ENCODE peak calls at places on chromosomes 13 and 19, in five cellular contexts. One of them, this sample, is unnamed.

GRCh38 chr19:13277104-13277809 is 127.0 kb downstream of the IER2 start:
- DNase-seq in breast epithelium: no peak
- DNase-seq in heart left ventricle: peak; percentile 50
- DNase-seq in chondrocyte: no peak
- DNase-seq in psoas muscle: peak; percentile 59
- DNase-seq in this sample: peak; percentile 68

GRCh38 chr19:5691205-5691929 is 1.3 kb downstream of the RPL36 start:
- DNase-seq in breast epithelium: peak; percentile 68
- DNase-seq in heart left ventricle: peak; percentile 83
- DNase-seq in chondrocyte: no peak
- DNase-seq in psoas muscle: peak; percentile 85
- DNase-seq in this sample: peak; percentile 41

GRCh38 chr13:30824651-30825050 is 81.4 kb upstream of the MEDAG start:
- DNase-seq in breast epithelium: no peak
- DNase-seq in heart left ventricle: no peak
- DNase-seq in chondrocyte: no peak
- DNase-seq in psoas muscle: no peak
- DNase-seq in this sample: no peak

GRCh38 chr13:20984879-20985278 is 76.5 kb downstream of the LATS2 start:
- DNase-seq in breast epithelium: no peak
- DNase-seq in heart left ventricle: no peak
- DNase-seq in chondrocyte: no peak
- DNase-seq in psoas muscle: no peak
- DNase-seq in this sample: peak; percentile 38

GRCh38 chr19:1131718-1132552 is 28.1 kb downstream of the GPX4 start:
- DNase-seq in breast epithelium: peak; percentile 85
- DNase-seq in heart left ventricle: peak; percentile 89
- DNase-seq in chondrocyte: no peak
- DNase-seq in psoas muscle: peak; percentile 90
- DNase-seq in this sample: peak; percentile 90

GRCh38 chr19:10227215-10227971 is 3.7 kb downstream of the S1PR2 start:
- DNase-seq in breast epithelium: no peak
- DNase-seq in heart left ventricle: peak; percentile 19
- DNase-seq in chondrocyte: no peak
- DNase-seq in psoas muscle: peak; percentile 73
- DNase-seq in this sample: no peak

GRCh38 chr13:75549262-75550158 is at the start of gene UCHL3:
- DNase-seq in breast epithelium: peak; percentile 96
- DNase-seq in heart left ventricle: peak; percentile 95
- DNase-seq in chondrocyte: peak; percentile 97
- DNase-seq in psoas muscle: peak; percentile 99
- DNase-seq in this sample: peak; percentile 95

GRCh38 chr19:4369109-4369887 is 25.9 kb downstream of the MPND start:
- DNase-seq in breast epithelium: peak; percentile 66
- DNase-seq in heart left ventricle: peak; percentile 62
- DNase-seq in chondrocyte: peak; percentile 71
- DNase-seq in psoas muscle: peak; percentile 73
- DNase-seq in this sample: peak; percentile 35

GRCh38 chr13:49481788-49482187 is 14.0 kb upstream of the PHF11 start:
- DNase-seq in breast epithelium: no peak
- DNase-seq in heart left ventricle: no peak
- DNase-seq in chondrocyte: no peak
- DNase-seq in psoas muscle: no peak
- DNase-seq in this sample: no peak

GRCh38 chr19:39409886-39410619 is 2.4 kb upstream of the PLEKHG2 start:
- DNase-seq in breast epithelium: no peak
- DNase-seq in heart left ventricle: peak; percentile 86
- DNase-seq in chondrocyte: no peak
- DNase-seq in psoas muscle: peak; percentile 95
- DNase-seq in this sample: peak; percentile 83

GRCh38 chr19:19366691-19367396 is 38.6 kb upstream of the GATAD2A start:
- DNase-seq in breast epithelium: peak; percentile 77
- DNase-seq in heart left ventricle: peak; percentile 58
- DNase-seq in chondrocyte: no peak
- DNase-seq in psoas muscle: peak; percentile 82
- DNase-seq in this sample: peak; percentile 60

GRCh38 chr19:28977826-28978225 is 235.1 kb downstream of the UQCRFS1 start:
- DNase-seq in breast epithelium: no peak
- DNase-seq in heart left ventricle: no peak
- DNase-seq in chondrocyte: no peak
- DNase-seq in psoas muscle: no peak
- DNase-seq in this sample: no peak

GRCh38 chr13:81133066-81133465 is 792.1 kb upstream of the SPRY2 start:
- DNase-seq in breast epithelium: no peak
- DNase-seq in heart left ventricle: no peak
- DNase-seq in chondrocyte: no peak
- DNase-seq in psoas muscle: no peak
- DNase-seq in this sample: peak; percentile 74

GRCh38 chr13:83515267-83515666 is 367.0 kb downstream of the SLITRK1 start:
- DNase-seq in breast epithelium: no peak
- DNase-seq in heart left ventricle: no peak
- DNase-seq in chondrocyte: no peak
- DNase-seq in psoas muscle: no peak
- DNase-seq in this sample: peak; percentile 68

GRCh38 chr19:49801966-49802661 is 11.0 kb downstream of the FUZ start:
- DNase-seq in breast epithelium: peak; percentile 88
- DNase-seq in heart left ventricle: peak; percentile 91
- DNase-seq in chondrocyte: no peak
- DNase-seq in psoas muscle: peak; percentile 96
- DNase-seq in this sample: peak; percentile 86

GRCh38 chr13:20590568-20590967 is 23.6 kb downstream of the IFT88 start:
- DNase-seq in breast epithelium: no peak
- DNase-seq in heart left ventricle: no peak
- DNase-seq in chondrocyte: no peak
- DNase-seq in psoas muscle: no peak
- DNase-seq in this sample: no peak

GRCh38 chr19:35901854-35902661 is at the start of gene HCST:
- DNase-seq in breast epithelium: no peak
- DNase-seq in heart left ventricle: no peak
- DNase-seq in chondrocyte: no peak
- DNase-seq in psoas muscle: no peak
- DNase-seq in this sample: peak; percentile 5

GRCh38 chr13:59533561-59534337 is 630.0 kb downstream of the DIAPH3 start:
- DNase-seq in breast epithelium: no peak
- DNase-seq in heart left ventricle: no peak
- DNase-seq in chondrocyte: no peak
- DNase-seq in psoas muscle: no peak
- DNase-seq in this sample: peak; percentile 68

GRCh38 chr13:104592545-104593250 is 1526.5 kb upstream of the SLC10A2 start:
- DNase-seq in breast epithelium: no peak
- DNase-seq in heart left ventricle: no peak
- DNase-seq in chondrocyte: no peak
- DNase-seq in psoas muscle: no peak
- DNase-seq in this sample: no peak

GRCh38 chr19:53374743-53375142 is 9.2 kb downstream of the ZNF525 start:
- DNase-seq in breast epithelium: no peak
- DNase-seq in heart left ventricle: no peak
- DNase-seq in chondrocyte: no peak
- DNase-seq in psoas muscle: no peak
- DNase-seq in this sample: no peak

GRCh38 chr13:98478134-98479129 is 98.5 kb downstream of the STK24 start:
- DNase-seq in breast epithelium: no peak
- DNase-seq in heart left ventricle: no peak
- DNase-seq in chondrocyte: no peak
- DNase-seq in psoas muscle: no peak
- DNase-seq in this sample: peak; percentile 80

GRCh38 chr19:40232479-40232878 is 6.0 kb upstream of the CCNP start:
- DNase-seq in breast epithelium: no peak
- DNase-seq in heart left ventricle: no peak
- DNase-seq in chondrocyte: no peak
- DNase-seq in psoas muscle: no peak
- DNase-seq in this sample: no peak

GRCh38 chr13:90908792-90909191 is 438.7 kb upstream of the MIR17HG start:
- DNase-seq in breast epithelium: no peak
- DNase-seq in heart left ventricle: no peak
- DNase-seq in chondrocyte: no peak
- DNase-seq in psoas muscle: no peak
- DNase-seq in this sample: no peak

GRCh38 chr13:107650081-107650701 is 565.1 kb downstream of the LIG4 start:
- DNase-seq in breast epithelium: no peak
- DNase-seq in heart left ventricle: peak; percentile 12
- DNase-seq in chondrocyte: no peak
- DNase-seq in psoas muscle: peak; percentile 55
- DNase-seq in this sample: peak; percentile 67

GRCh38 chr13:25329706-25330105 is 28.3 kb downstream of the NUP58 start:
- DNase-seq in breast epithelium: no peak
- DNase-seq in heart left ventricle: no peak
- DNase-seq in chondrocyte: no peak
- DNase-seq in psoas muscle: no peak
- DNase-seq in this sample: no peak

GRCh38 chr19:58356236-58356970 is 3.1 kb upstream of the A1BG start:
- DNase-seq in breast epithelium: no peak
- DNase-seq in heart left ventricle: no peak
- DNase-seq in chondrocyte: peak; percentile 92
- DNase-seq in psoas muscle: no peak
- DNase-seq in this sample: no peak

GRCh38 chr13:75321084-75321483 is 160.9 kb downstream of the TBC1D4 start:
- DNase-seq in breast epithelium: no peak
- DNase-seq in heart left ventricle: no peak
- DNase-seq in chondrocyte: no peak
- DNase-seq in psoas muscle: no peak
- DNase-seq in this sample: no peak

GRCh38 chr19:54218960-54219661 is 3.7 kb downstream of the LILRB3 start:
- DNase-seq in breast epithelium: no peak
- DNase-seq in heart left ventricle: no peak
- DNase-seq in chondrocyte: no peak
- DNase-seq in psoas muscle: no peak
- DNase-seq in this sample: no peak

GRCh38 chr13:45121421-45121820 is 1.1 kb downstream of the GTF2F2 start:
- DNase-seq in breast epithelium: no peak
- DNase-seq in heart left ventricle: no peak
- DNase-seq in chondrocyte: no peak
- DNase-seq in psoas muscle: no peak
- DNase-seq in this sample: peak; percentile 38

GRCh38 chr13:78372581-78372980 is 230.8 kb downstream of the POU4F1 start:
- DNase-seq in breast epithelium: no peak
- DNase-seq in heart left ventricle: peak; percentile 9
- DNase-seq in chondrocyte: no peak
- DNase-seq in psoas muscle: no peak
- DNase-seq in this sample: peak; percentile 1

GRCh38 chr19:34676697-34677385 is at the start of gene SCGB2B2:
- DNase-seq in breast epithelium: no peak
- DNase-seq in heart left ventricle: no peak
- DNase-seq in chondrocyte: no peak
- DNase-seq in psoas muscle: no peak
- DNase-seq in this sample: no peak
- TF ChIP-seq CTCF in breast epithelium: no peak
- TF ChIP-seq CTCF in heart left ventricle: no peak
- TF ChIP-seq CTCF in chondrocyte: peak; percentile 63
- TF ChIP-seq CTCF in psoas muscle: peak; percentile 16
- TF ChIP-seq CTCF in this sample: peak; percentile 37

GRCh38 chr13:33763021-33763420 is 54.9 kb upstream of the RFC3 start:
- DNase-seq in breast epithelium: no peak
- DNase-seq in heart left ventricle: no peak
- DNase-seq in chondrocyte: no peak
- DNase-seq in psoas muscle: no peak
- DNase-seq in this sample: peak; percentile 46

GRCh38 chr13:33764716-33765115 is 53.2 kb upstream of the RFC3 start:
- DNase-seq in breast epithelium: no peak
- DNase-seq in heart left ventricle: no peak
- DNase-seq in chondrocyte: no peak
- DNase-seq in psoas muscle: no peak
- DNase-seq in this sample: no peak

GRCh38 chr13:33757713-33758112 is 60.2 kb upstream of the RFC3 start:
- DNase-seq in breast epithelium: no peak
- DNase-seq in heart left ventricle: no peak
- DNase-seq in chondrocyte: no peak
- DNase-seq in psoas muscle: no peak
- DNase-seq in this sample: no peak

GRCh38 chr13:33758113-33758512 is 59.8 kb upstream of the RFC3 start:
- DNase-seq in breast epithelium: no peak
- DNase-seq in heart left ventricle: no peak
- DNase-seq in chondrocyte: no peak
- DNase-seq in psoas muscle: no peak
- DNase-seq in this sample: no peak

DNA sequence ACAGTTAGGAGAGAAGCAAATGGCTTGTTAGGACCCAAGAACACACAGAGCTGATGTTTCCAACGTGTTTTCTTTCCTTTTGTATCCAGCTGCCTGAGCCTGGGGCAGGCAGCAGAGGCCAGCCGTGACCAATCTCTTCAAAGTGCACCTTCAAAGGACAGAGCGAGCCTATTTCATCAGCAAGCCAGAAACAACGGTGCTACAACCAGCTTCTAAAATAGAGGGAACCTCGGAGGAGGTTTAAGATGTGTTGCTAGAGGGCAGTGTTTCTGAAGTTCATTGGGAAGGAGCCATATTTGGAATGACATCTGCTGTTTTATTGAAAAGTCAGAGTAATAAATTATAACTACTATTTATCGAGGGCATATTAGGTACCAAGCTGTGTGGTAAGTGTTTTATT is 56.2 kb upstream of the RFC3 start:
- DNase-seq in breast epithelium: no peak
- DNase-seq in heart left ventricle: no peak
- DNase-seq in chondrocyte: no peak
- DNase-seq in psoas muscle: no peak
- DNase-seq in this sample: peak; percentile 52
- TF ChIP-seq CTCF in breast epithelium: no peak
- TF ChIP-seq CTCF in heart left ventricle: no peak
- TF ChIP-seq CTCF in chondrocyte: peak; percentile 72
- TF ChIP-seq CTCF in psoas muscle: no peak
- TF ChIP-seq CTCF in this sample: peak; percentile 28

GRCh38 chr19:46990998-46991676 is 28.5 kb upstream of the NPAS1 start:
- DNase-seq in breast epithelium: peak; percentile 75
- DNase-seq in heart left ventricle: peak; percentile 88
- DNase-seq in chondrocyte: no peak
- DNase-seq in psoas muscle: peak; percentile 89
- DNase-seq in this sample: peak; percentile 79
- TF ChIP-seq CTCF in breast epithelium: peak; percentile 76
- TF ChIP-seq CTCF in heart left ventricle: peak; percentile 84
- TF ChIP-seq CTCF in chondrocyte: peak; percentile 93
- TF ChIP-seq CTCF in psoas muscle: peak; percentile 77
- TF ChIP-seq CTCF in this sample: peak; percentile 89

DNA sequence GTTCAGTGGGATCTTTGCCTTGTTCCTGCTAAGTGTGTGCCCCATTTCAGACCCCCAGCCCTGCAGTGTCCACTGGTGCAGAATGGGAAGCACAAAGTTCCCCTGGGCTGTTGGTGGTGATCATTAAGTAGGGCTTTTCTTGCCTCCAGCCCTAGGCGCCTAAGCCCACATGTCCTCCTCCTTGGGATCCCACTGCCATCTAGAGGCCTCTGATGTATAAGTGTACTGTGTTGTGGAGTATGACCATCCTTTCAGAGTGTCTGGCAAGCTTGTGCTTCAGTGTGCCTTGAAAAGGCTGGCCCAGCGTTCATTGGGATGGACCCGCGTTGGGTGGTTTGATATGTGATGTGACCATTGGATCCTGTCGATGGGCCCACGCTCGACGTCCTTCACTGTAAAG is 71.2 kb downstream of the WASF3 start:
- DNase-seq in breast epithelium: no peak
- DNase-seq in heart left ventricle: no peak
- DNase-seq in chondrocyte: no peak
- DNase-seq in psoas muscle: no peak
- DNase-seq in this sample: peak; percentile 19
- TF ChIP-seq CTCF in breast epithelium: no peak
- TF ChIP-seq CTCF in heart left ventricle: no peak
- TF ChIP-seq CTCF in chondrocyte: peak; percentile 59
- TF ChIP-seq CTCF in psoas muscle: no peak
- TF ChIP-seq CTCF in this sample: peak; percentile 15